ENCODE peak calls at places on chromosomes 7 and 10, in five cellular contexts. M is keratinocyte; Q is mesenchymal stem cell; X is CD8-positive, alpha-beta memory T cell; O is mesendoderm. W is an unnamed sample.
A peak's percentile ranks its signal among the peaks of the same experiment; 100 is the strongest.

GRCh38 chr10:24750695-24751094 is 27.0 kb upstream of the ARHGAP21 start:
- DNase-seq in X (no peak), Q (no peak), M (no peak), O (no peak), W (no peak)

GRCh38 chr10:50577681-50578350 is 45.9 kb downstream of the SGMS1 start:
- DNase-seq in M (no peak), Q (peak; percentile 58), X (no peak), O (peak; percentile 64), W (peak; percentile 47)

GRCh38 chr10:12614390-12615003 is 265.1 kb downstream of the CAMK1D start:
- DNase-seq in M (no peak), O (peak; percentile 40), Q (no peak), X (no peak), W (no peak)

GRCh38 chr10:70052462-70053211 is at the start of gene MACROH2A2:
- DNase-seq in M (no peak), O (peak; percentile 93), Q (peak; percentile 75), X (no peak), W (peak; percentile 85)

GRCh38 chr7:100827330-100828226 is at the start of gene EPHB4:
- DNase-seq in Q (peak; percentile 91), M (no peak), X (no peak), O (peak; percentile 97), W (peak; percentile 84)

GRCh38 chr7:112306903-112307302 is 100.4 kb downstream of the ZNF277 start:
- DNase-seq in Q (no peak), M (no peak), X (no peak), O (no peak), W (no peak)

GRCh38 chr10:50510517-50511473 is 113.0 kb downstream of the SGMS1 start:
- DNase-seq in O (no peak), Q (peak; percentile 19), M (no peak), X (no peak), W (no peak)

GRCh38 chr10:88131561-88132139 is 268.2 kb downstream of the PTEN start:
- DNase-seq in O (peak; percentile 42), X (no peak), M (peak; percentile 83), Q (no peak), W (no peak)

GRCh38 chr7:38211940-38212339 is 33.9 kb downstream of the STARD3NL start:
- DNase-seq in O (no peak), X (no peak), M (no peak), Q (peak; percentile 17), W (no peak)

GRCh38 chr7:18495412-18496335 is at the start of gene HDAC9:
- DNase-seq in Q (peak; percentile 64), X (no peak), O (peak; percentile 83), M (no peak), W (no peak)

GRCh38 chr10:24465899-24466615 is 257.1 kb downstream of the KIAA1217 start:
- DNase-seq in O (no peak), Q (peak; percentile 90), M (no peak), X (no peak), W (peak; percentile 91)

GRCh38 chr10:101386659-101387259 is 32.8 kb downstream of the BTRC start:
- DNase-seq in Q (no peak), M (no peak), O (no peak), X (no peak), W (no peak)

GRCh38 chr10:16843252-16843870 is 26.1 kb upstream of the RSU1 start:
- DNase-seq in Q (peak; percentile 80), X (no peak), O (peak; percentile 70), M (no peak), W (peak; percentile 83)

GRCh38 chr10:31148955-31149354 is 117.3 kb upstream of the ZNF438 start:
- DNase-seq in M (no peak), O (no peak), X (no peak), Q (no peak), W (no peak)

GRCh38 chr10:92814790-92815189 is 33.5 kb upstream of the EXOC6 start:
- DNase-seq in M (no peak), O (no peak), X (no peak), Q (no peak), W (no peak)

GRCh38 chr10:123890246-123890645 is 1.4 kb downstream of the CPXM2 start:
- DNase-seq in O (no peak), M (no peak), X (no peak), Q (no peak), W (no peak)

GRCh38 chr10:88791924-88792323 is 10.6 kb upstream of the LIPM start:
- DNase-seq in M (no peak), O (peak; percentile 87), Q (peak; percentile 45), X (no peak), W (peak; percentile 38)

GRCh38 chr10:56624082-56624481 is 263.0 kb upstream of the ZWINT start:
- DNase-seq in O (no peak), M (no peak), X (no peak), Q (no peak), W (no peak)

GRCh38 chr10:23614483-23614882 is 175.6 kb downstream of the OTUD1 start:
- DNase-seq in X (no peak), Q (no peak), O (no peak), M (no peak), W (no peak)

GRCh38 chr7:105178177-105178576 is 164.2 kb downstream of the KMT2E start:
- DNase-seq in Q (no peak), O (no peak), X (no peak), M (no peak), W (no peak)

GRCh38 chr10:46537309-46537708 is 19.1 kb downstream of the GPRIN2 start:
- DNase-seq in M (no peak), Q (no peak), X (peak; percentile 16), O (peak; percentile 85), W (no peak)

GRCh38 chr7:918118-918425 is 36.4 kb downstream of the ADAP1 start:
- DNase-seq in M (no peak), O (no peak), X (peak; percentile 14), Q (no peak), W (no peak)

GRCh38 chr10:72087969-72088878 is at the start of gene SPOCK2:
- DNase-seq in O (peak; percentile 48), M (no peak), Q (peak; percentile 35), X (peak; percentile 88), W (no peak)

GRCh38 chr10:78438094-78438906 is 404.6 kb downstream of the RPS24 start:
- DNase-seq in O (peak; percentile 80), X (no peak), M (no peak), Q (no peak), W (no peak)

GRCh38 chr10:78436706-78437406 is 403.2 kb downstream of the RPS24 start:
- DNase-seq in X (no peak), Q (no peak), M (no peak), O (no peak), W (no peak)

GRCh38 chr10:78436223-78436575 is 402.5 kb downstream of the RPS24 start:
- DNase-seq in M (no peak), Q (no peak), O (peak; percentile 76), X (no peak), W (no peak)

GRCh38 chr10:78435484-78436222 is 402.0 kb downstream of the RPS24 start:
- DNase-seq in O (no peak), Q (no peak), X (no peak), M (no peak), W (no peak)

GRCh38 chr10:78437407-78437768 is 403.7 kb downstream of the RPS24 start:
- DNase-seq in O (no peak), X (no peak), Q (no peak), M (no peak), W (no peak)
- H3K4me1 ChIP-seq in O (peaks cover 27% of the 10 kb centered on the region), X (no peaks in the 10 kb centered on the region), Q (peaks cover 20% of the 10 kb centered on the region), M (no peaks in the 10 kb centered on the region), W (peaks cover 13% of the 10 kb centered on the region)

GRCh38 chr10:43420369-43421200 is 11.6 kb upstream of the HNRNPF start:
- DNase-seq in Q (peak; percentile 95), O (peak; percentile 82), X (peak; percentile 89), M (no peak), W (peak; percentile 74)

GRCh38 chr10:43415544-43415943 is 6.6 kb upstream of the HNRNPF start:
- DNase-seq in X (no peak), Q (no peak), M (no peak), O (no peak), W (no peak)

GRCh38 chr10:43421201-43421507 is 12.2 kb upstream of the HNRNPF start:
- DNase-seq in Q (no peak), O (no peak), M (no peak), X (no peak), W (no peak)

GRCh38 chr10:43419997-43420368 is 11.0 kb upstream of the HNRNPF start:
- DNase-seq in X (no peak), M (no peak), Q (no peak), O (no peak), W (no peak)

GRCh38 chr10:43417950-43418768 is 9.2 kb upstream of the HNRNPF start:
- DNase-seq in M (no peak), O (no peak), X (peak; percentile 67), Q (no peak), W (no peak)
- H3K27ac ChIP-seq in M (no peak overlapping the region), O (no peak overlapping the region), X (peak overlapping the region; percentile 82), Q (no peak overlapping the region), W (no peak overlapping the region)

DNA sequence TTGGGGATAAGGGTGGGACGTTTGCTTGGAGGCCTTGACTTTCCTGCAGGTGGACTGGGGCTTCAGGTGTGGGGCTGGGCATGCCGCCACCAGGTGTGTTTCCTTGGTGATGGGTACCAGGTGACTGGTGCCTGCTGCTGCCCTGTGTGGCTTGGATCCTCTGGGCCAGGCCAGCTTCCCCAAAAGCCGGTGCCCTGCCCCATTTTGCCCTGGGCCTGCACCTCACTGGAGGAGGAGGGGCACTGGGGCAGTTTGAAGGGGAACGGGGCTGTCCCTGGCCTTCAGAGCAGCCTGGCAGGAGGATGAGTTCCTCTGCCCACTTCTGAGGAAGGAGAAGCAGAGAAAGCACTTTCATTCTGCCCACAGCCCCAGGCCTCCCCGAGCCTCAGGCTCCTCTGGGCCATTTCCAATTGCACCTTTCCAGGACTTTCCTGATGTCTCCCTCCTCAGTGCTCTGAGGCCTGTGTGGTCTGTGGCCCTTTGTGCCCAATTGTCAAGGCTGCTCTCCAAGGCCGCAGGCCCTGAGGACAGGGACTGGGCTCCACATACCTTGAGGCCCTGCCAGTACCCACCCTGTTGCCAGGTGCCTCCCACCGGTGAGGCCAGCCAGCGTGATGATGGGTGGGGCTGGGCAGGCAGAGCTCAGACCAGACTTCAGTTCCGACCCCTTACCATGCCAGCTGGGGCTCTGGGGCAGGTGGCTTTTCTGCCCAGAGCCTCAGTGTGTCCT is 25.3 kb upstream of the SMARCD3 start:
- DNase-seq in O (no peak), Q (no peak), X (no peak), M (no peak), W (no peak)
- H3K4me1 ChIP-seq in O (peaks cover 4% of the 10 kb centered on the region), Q (peaks cover 14% of the 10 kb centered on the region), X (peaks cover 23% of the 10 kb centered on the region), M (peaks cover 4% of the 10 kb centered on the region), W (no peaks in the 10 kb centered on the region)

GRCh38 chr7:5382281-5383041 is 41.2 kb downstream of the TNRC18 start:
- DNase-seq in M (no peak), O (peak; percentile 84), X (no peak), Q (peak; percentile 66), W (no peak)
- H3K27ac ChIP-seq in M (no peak overlapping the region), O (no peak overlapping the region), X (no peak overlapping the region), Q (no peak overlapping the region), W (no peak overlapping the region)

W was measured in PC-3.